ENCODE peak calls at places on chromosomes 16 and 17, in five cellular contexts. T, V, R, N and I are unnamed samples.
A peak's percentile ranks its signal among the peaks of the same experiment; 100 is the strongest.

GRCh38 chr17:32488177-32488542 is 1.4 kb downstream of the CDK5R1 start:
- DNase-seq in T (no peak), V (no peak), R (no peak), N (no peak), I (no peak)

GRCh38 chr16:67481561-67482259 is 753 bp upstream of the ATP6V0D1 start:
- DNase-seq in T (no peak), V (peak; percentile 76), R (peak; percentile 54), N (peak; percentile 38), I (no peak)

GRCh38 chr17:38613981-38614779 is 8.4 kb upstream of the SRCIN1 start:
- DNase-seq in T (no peak), V (no peak), R (no peak), N (no peak), I (no peak)

GRCh38 chr16:86823895-86824671 is 245.7 kb downstream of the FOXL1 start:
- DNase-seq in T (no peak), V (no peak), R (no peak), N (no peak), I (no peak)

GRCh38 chr17:80219013-80219776 is 938 bp downstream of the SGSH start:
- DNase-seq in T (peak; percentile 92), V (peak; percentile 77), R (peak; percentile 78), N (peak; percentile 32), I (peak; percentile 75)

GRCh38 chr16:84040823-84041391 is 1.7 kb downstream of the SLC38A8 start:
- DNase-seq in T (no peak), V (no peak), R (no peak), N (peak; percentile 42), I (no peak)

GRCh38 chr17:75390982-75391381 is 14.5 kb downstream of the GRB2 start:
- DNase-seq in T (no peak), V (no peak), R (no peak), N (no peak), I (no peak)

GRCh38 chr16:25481636-25482035 is 210.1 kb upstream of the HS3ST4 start:
- DNase-seq in T (no peak), V (no peak), R (no peak), N (no peak), I (no peak)

GRCh38 chr16:28283798-28284577 is 8.3 kb upstream of the SBK1 start:
- DNase-seq in T (no peak), V (no peak), R (no peak), N (no peak), I (no peak)

GRCh38 chr17:20310481-20310880 is 156.9 kb downstream of the LGALS9B start:
- DNase-seq in T (no peak), V (no peak), R (no peak), N (no peak), I (no peak)

GRCh38 chr17:231191-231965 is 49.9 kb upstream of the DOC2B start:
- DNase-seq in T (no peak), V (peak; percentile 2), R (peak; percentile 10), N (no peak), I (no peak)

GRCh38 chr17:75457047-75457654 is 716 bp downstream of the TMEM94 start:
- DNase-seq in T (peak; percentile 4), V (no peak), R (peak; percentile 31), N (peak; percentile 71), I (peak; percentile 28)

GRCh38 chr16:78505544-78506371 is 406.3 kb downstream of the WWOX start:
- DNase-seq in T (no peak), V (peak; percentile 38), R (peak; percentile 50), N (peak; percentile 33), I (no peak)

GRCh38 chr17:7932949-7933348 is 943 bp downstream of the CNTROB start:
- DNase-seq in T (no peak), V (peak; percentile 63), R (peak; percentile 31), N (no peak), I (peak; percentile 23)

GRCh38 chr16:1308036-1308976 is 1.1 kb upstream of the UBE2I start:
- DNase-seq in T (no peak), V (no peak), R (no peak), N (no peak), I (no peak)

GRCh38 chr16:6193718-6194117 is 1096.1 kb upstream of the EEF2KMT start:
- DNase-seq in T (no peak), V (no peak), R (no peak), N (no peak), I (no peak)

GRCh38 chr17:79147791-79148506 is 73.3 kb downstream of the ENGASE start:
- DNase-seq in T (no peak), V (no peak), R (no peak), N (no peak), I (no peak)

GRCh38 chr17:81131486-81132196 is 33.7 kb upstream of the PVALEF start:
- DNase-seq in T (no peak), V (peak; percentile 88), R (no peak), N (no peak), I (no peak)

GRCh38 chr16:860891-861290 is 60.4 kb upstream of the GNG13 start:
- DNase-seq in T (no peak), V (no peak), R (no peak), N (no peak), I (no peak)

GRCh38 chr17:79809530-79810137 is 12.8 kb upstream of the CBX8 start:
- DNase-seq in T (no peak), V (peak; percentile 55), R (peak; percentile 60), N (no peak), I (no peak)

GRCh38 chr17:81019563-81020442 is 15.1 kb upstream of the BAIAP2 start:
- DNase-seq in T (no peak), V (no peak), R (no peak), N (no peak), I (no peak)

GRCh38 chr17:27609606-27610303 is 21.2 kb upstream of the LGALS9 start:
- DNase-seq in T (no peak), V (peak; percentile 53), R (no peak), N (peak; percentile 71), I (no peak)

GRCh38 chr16:15996432-15997109 is 47.2 kb downstream of the ABCC1 start:
- DNase-seq in T (no peak), V (no peak), R (peak; percentile 28), N (no peak), I (no peak)